ENCODE peak calls at places on chromosome 7, in eight cellular contexts. One of them, this sample, is unnamed.
A peak's percentile ranks its signal among the peaks of the same experiment; 100 is the strongest.

GRCh38 chr7:97390915-97391593 is 273.6 kb downstream of the SDHAF3 start:
- DNase-seq in GM23338: no peak
- DNase-seq in GM23248: no peak
- DNase-seq in A549: no peak
- DNase-seq in psoas muscle: no peak
- DNase-seq in naive thymus-derived CD4-positive, alpha-beta T cell: no peak
- DNase-seq in mesendoderm: peak; percentile 57
- DNase-seq in sigmoid colon: no peak
- DNase-seq in this sample: no peak

GRCh38 chr7:80018941-80019808 is 115.5 kb upstream of the GNAI1 start:
- DNase-seq in GM23248: peak; percentile 56
- DNase-seq in psoas muscle: peak; percentile 15
- DNase-seq in A549: peak; percentile 54
- DNase-seq in sigmoid colon: no peak
- DNase-seq in mesendoderm: peak; percentile 88
- DNase-seq in GM23338: peak; percentile 81
- DNase-seq in naive thymus-derived CD4-positive, alpha-beta T cell: peak; percentile 46
- DNase-seq in this sample: peak; percentile 66

GRCh38 chr7:141291541-141291940 is 217.7 kb downstream of the TMEM178B start:
- DNase-seq in sigmoid colon: no peak
- DNase-seq in A549: no peak
- DNase-seq in mesendoderm: no peak
- DNase-seq in GM23338: no peak
- DNase-seq in naive thymus-derived CD4-positive, alpha-beta T cell: no peak
- DNase-seq in psoas muscle: no peak
- DNase-seq in GM23248: no peak
- DNase-seq in this sample: no peak

GRCh38 chr7:876972-877311 is 588 bp downstream of the GET4 start:
- DNase-seq in mesendoderm: peak; percentile 67
- DNase-seq in GM23338: no peak
- DNase-seq in A549: peak; percentile 46
- DNase-seq in psoas muscle: no peak
- DNase-seq in naive thymus-derived CD4-positive, alpha-beta T cell: no peak
- DNase-seq in sigmoid colon: peak; percentile 81
- DNase-seq in GM23248: peak; percentile 57
- DNase-seq in this sample: no peak

GRCh38 chr7:74084722-74085578 is 1.3 kb downstream of the LIMK1 start:
- DNase-seq in sigmoid colon: no peak
- DNase-seq in psoas muscle: peak; percentile 36
- DNase-seq in A549: no peak
- DNase-seq in GM23248: no peak
- DNase-seq in naive thymus-derived CD4-positive, alpha-beta T cell: no peak
- DNase-seq in mesendoderm: no peak
- DNase-seq in GM23338: no peak
- DNase-seq in this sample: no peak

GRCh38 chr7:102404005-102404861 is 8.1 kb downstream of the PRKRIP1 start:
- DNase-seq in A549: peak; percentile 82
- DNase-seq in mesendoderm: peak; percentile 86
- DNase-seq in GM23338: peak; percentile 87
- DNase-seq in naive thymus-derived CD4-positive, alpha-beta T cell: peak; percentile 71
- DNase-seq in psoas muscle: no peak
- DNase-seq in sigmoid colon: no peak
- DNase-seq in GM23248: peak; percentile 71
- DNase-seq in this sample: no peak

GRCh38 chr7:48511021-48511579 is 339.8 kb downstream of the ABCA13 start:
- DNase-seq in psoas muscle: no peak
- DNase-seq in A549: no peak
- DNase-seq in naive thymus-derived CD4-positive, alpha-beta T cell: peak; percentile 13
- DNase-seq in GM23248: no peak
- DNase-seq in sigmoid colon: no peak
- DNase-seq in GM23338: no peak
- DNase-seq in mesendoderm: no peak
- DNase-seq in this sample: no peak

GRCh38 chr7:159095979-159096411 is 48.7 kb downstream of the VIPR2 start:
- DNase-seq in psoas muscle: no peak
- DNase-seq in GM23248: no peak
- DNase-seq in A549: no peak
- DNase-seq in naive thymus-derived CD4-positive, alpha-beta T cell: no peak
- DNase-seq in mesendoderm: no peak
- DNase-seq in GM23338: no peak
- DNase-seq in sigmoid colon: peak; percentile 57
- DNase-seq in this sample: no peak

GRCh38 chr7:40979296-40979695 is 723.6 kb downstream of the INHBA start:
- DNase-seq in A549: no peak
- DNase-seq in GM23248: no peak
- DNase-seq in mesendoderm: peak; percentile 33
- DNase-seq in psoas muscle: no peak
- DNase-seq in naive thymus-derived CD4-positive, alpha-beta T cell: no peak
- DNase-seq in sigmoid colon: no peak
- DNase-seq in GM23338: no peak
- DNase-seq in this sample: no peak

GRCh38 chr7:157389951-157390730 is 53.3 kb downstream of the DNAJB6 start:
- DNase-seq in mesendoderm: no peak
- DNase-seq in psoas muscle: no peak
- DNase-seq in GM23338: no peak
- DNase-seq in A549: no peak
- DNase-seq in sigmoid colon: no peak
- DNase-seq in naive thymus-derived CD4-positive, alpha-beta T cell: no peak
- DNase-seq in GM23248: peak; percentile 19
- DNase-seq in this sample: no peak

GRCh38 chr7:135685306-135686084 is 23.2 kb downstream of the STMP1 start:
- DNase-seq in sigmoid colon: no peak
- DNase-seq in psoas muscle: no peak
- DNase-seq in GM23338: no peak
- DNase-seq in naive thymus-derived CD4-positive, alpha-beta T cell: no peak
- DNase-seq in mesendoderm: peak; percentile 23
- DNase-seq in GM23248: peak; percentile 78
- DNase-seq in A549: no peak
- DNase-seq in this sample: no peak

GRCh38 chr7:105797652-105798051 is 78.7 kb downstream of the ATXN7L1 start:
- DNase-seq in GM23248: no peak
- DNase-seq in naive thymus-derived CD4-positive, alpha-beta T cell: no peak
- DNase-seq in mesendoderm: peak; percentile 80
- DNase-seq in GM23338: peak; percentile 56
- DNase-seq in A549: no peak
- DNase-seq in sigmoid colon: no peak
- DNase-seq in psoas muscle: no peak
- DNase-seq in this sample: no peak

GRCh38 chr7:49631071-49631826 is 142.2 kb upstream of the VWC2 start:
- DNase-seq in A549: no peak
- DNase-seq in GM23338: no peak
- DNase-seq in GM23248: no peak
- DNase-seq in mesendoderm: no peak
- DNase-seq in sigmoid colon: no peak
- DNase-seq in naive thymus-derived CD4-positive, alpha-beta T cell: no peak
- DNase-seq in psoas muscle: no peak
- DNase-seq in this sample: no peak

GRCh38 chr7:91156326-91156725 is 107.9 kb upstream of the FZD1 start:
- DNase-seq in GM23338: no peak
- DNase-seq in mesendoderm: no peak
- DNase-seq in naive thymus-derived CD4-positive, alpha-beta T cell: no peak
- DNase-seq in GM23248: no peak
- DNase-seq in A549: no peak
- DNase-seq in psoas muscle: no peak
- DNase-seq in sigmoid colon: no peak
- DNase-seq in this sample: no peak

GRCh38 chr7:3923307-3923918 is 622.4 kb downstream of the SDK1 start:
- DNase-seq in A549: no peak
- DNase-seq in GM23248: no peak
- DNase-seq in sigmoid colon: no peak
- DNase-seq in mesendoderm: no peak
- DNase-seq in naive thymus-derived CD4-positive, alpha-beta T cell: no peak
- DNase-seq in GM23338: no peak
- DNase-seq in psoas muscle: no peak
- DNase-seq in this sample: no peak

GRCh38 chr7:141251957-141252356 is 178.1 kb downstream of the TMEM178B start:
- DNase-seq in GM23248: no peak
- DNase-seq in GM23338: no peak
- DNase-seq in psoas muscle: no peak
- DNase-seq in A549: no peak
- DNase-seq in sigmoid colon: no peak
- DNase-seq in mesendoderm: no peak
- DNase-seq in naive thymus-derived CD4-positive, alpha-beta T cell: no peak
- DNase-seq in this sample: no peak

GRCh38 chr7:72754312-72754711 is 73.7 kb downstream of the TYW1B start:
- DNase-seq in A549: no peak
- DNase-seq in mesendoderm: peak; percentile 42
- DNase-seq in naive thymus-derived CD4-positive, alpha-beta T cell: no peak
- DNase-seq in GM23338: no peak
- DNase-seq in psoas muscle: no peak
- DNase-seq in sigmoid colon: no peak
- DNase-seq in GM23248: no peak
- DNase-seq in this sample: no peak

GRCh38 chr7:125256446-125256845 is 326.8 kb upstream of the POT1 start:
- DNase-seq in mesendoderm: peak; percentile 62
- DNase-seq in A549: no peak
- DNase-seq in psoas muscle: no peak
- DNase-seq in GM23338: peak; percentile 20
- DNase-seq in sigmoid colon: no peak
- DNase-seq in GM23248: no peak
- DNase-seq in naive thymus-derived CD4-positive, alpha-beta T cell: no peak
- DNase-seq in this sample: no peak

GRCh38 chr7:118918556-118918955 is 694.1 kb downstream of the ANKRD7 start:
- DNase-seq in naive thymus-derived CD4-positive, alpha-beta T cell: no peak
- DNase-seq in GM23248: peak; percentile 14
- DNase-seq in psoas muscle: no peak
- DNase-seq in GM23338: peak; percentile 28
- DNase-seq in A549: no peak
- DNase-seq in mesendoderm: peak; percentile 32
- DNase-seq in sigmoid colon: no peak
- DNase-seq in this sample: no peak

GRCh38 chr7:149284343-149284742 is 22.3 kb downstream of the ZNF783 start:
- DNase-seq in GM23338: peak; percentile 35
- DNase-seq in naive thymus-derived CD4-positive, alpha-beta T cell: peak; percentile 85
- DNase-seq in GM23248: no peak
- DNase-seq in mesendoderm: no peak
- DNase-seq in psoas muscle: no peak
- DNase-seq in sigmoid colon: no peak
- DNase-seq in A549: no peak
- DNase-seq in this sample: no peak

GRCh38 chr7:80302636-80303035 is 168.0 kb downstream of the GNAI1 start:
- DNase-seq in mesendoderm: no peak
- DNase-seq in A549: no peak
- DNase-seq in psoas muscle: no peak
- DNase-seq in naive thymus-derived CD4-positive, alpha-beta T cell: no peak
- DNase-seq in GM23338: no peak
- DNase-seq in sigmoid colon: no peak
- DNase-seq in GM23248: no peak
- DNase-seq in this sample: no peak

GRCh38 chr7:47576031-47576908 is 5.6 kb downstream of the TNS3 start:
- DNase-seq in A549: peak; percentile 71
- DNase-seq in naive thymus-derived CD4-positive, alpha-beta T cell: no peak
- DNase-seq in sigmoid colon: peak; percentile 93
- DNase-seq in psoas muscle: peak; percentile 77
- DNase-seq in mesendoderm: peak; percentile 84
- DNase-seq in GM23338: no peak
- DNase-seq in GM23248: peak; percentile 13
- DNase-seq in this sample: no peak

GRCh38 chr7:151381333-151382078 is 28.3 kb downstream of the WDR86 start:
- DNase-seq in sigmoid colon: no peak
- DNase-seq in A549: no peak
- DNase-seq in GM23338: peak; percentile 85
- DNase-seq in psoas muscle: no peak
- DNase-seq in mesendoderm: peak; percentile 53
- DNase-seq in naive thymus-derived CD4-positive, alpha-beta T cell: peak; percentile 53
- DNase-seq in GM23248: peak; percentile 22
- DNase-seq in this sample: no peak
- H3K4me3 ChIP-seq in sigmoid colon: peak overlapping the region; percentile 39
- H3K4me3 ChIP-seq in A549: peak overlapping the region; percentile 18
- H3K4me3 ChIP-seq in GM23338: peak overlapping the region; percentile 66
- H3K4me3 ChIP-seq in psoas muscle: peak overlapping the region; percentile 46
- H3K4me3 ChIP-seq in mesendoderm: no peak overlapping the region
- H3K4me3 ChIP-seq in naive thymus-derived CD4-positive, alpha-beta T cell: peak overlapping the region; percentile 63
- H3K4me3 ChIP-seq in GM23248: no peak overlapping the region
- H3K4me3 ChIP-seq in this sample: peak overlapping the region; percentile 35

GRCh38 chr7:55075464-55075971 is 56.7 kb downstream of the EGFR start:
- DNase-seq in naive thymus-derived CD4-positive, alpha-beta T cell: no peak
- DNase-seq in GM23248: peak; percentile 44
- DNase-seq in A549: no peak
- DNase-seq in GM23338: no peak
- DNase-seq in sigmoid colon: peak; percentile 86
- DNase-seq in psoas muscle: peak; percentile 77
- DNase-seq in mesendoderm: no peak
- DNase-seq in this sample: no peak
- H3K27ac ChIP-seq in naive thymus-derived CD4-positive, alpha-beta T cell: no peak overlapping the region
- H3K27ac ChIP-seq in GM23248: peak overlapping the region; percentile 93
- H3K27ac ChIP-seq in A549: peak overlapping the region; percentile 92
- H3K27ac ChIP-seq in GM23338: no peak overlapping the region
- H3K27ac ChIP-seq in sigmoid colon: peak overlapping the region; percentile 75
- H3K27ac ChIP-seq in psoas muscle: peak overlapping the region; percentile 76
- H3K27ac ChIP-seq in mesendoderm: no peak overlapping the region
- H3K27ac ChIP-seq in this sample: no peak overlapping the region

DNA sequence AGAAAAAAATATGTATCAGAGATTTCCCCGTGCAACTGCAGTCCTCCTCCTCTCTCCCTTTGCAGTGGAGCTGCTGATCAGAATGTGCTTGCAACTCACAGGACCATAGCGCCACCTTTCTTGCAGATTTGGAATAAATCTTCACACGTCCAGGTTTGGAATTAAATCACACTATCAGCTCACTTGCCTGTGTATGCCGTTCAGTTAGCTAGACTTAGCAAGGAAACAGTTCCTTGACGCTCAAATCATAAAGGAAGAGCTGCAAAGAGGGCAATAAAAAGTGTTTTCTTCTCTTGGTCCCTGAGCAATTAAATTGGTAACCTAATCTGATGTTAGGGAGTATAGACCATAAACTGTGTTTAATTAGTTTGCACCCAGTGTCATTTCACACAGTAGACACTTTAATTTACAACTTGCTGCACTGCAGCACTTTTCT is 77.4 kb downstream of the PON1 start:
- DNase-seq in GM23338: peak; percentile 92
- DNase-seq in mesendoderm: peak; percentile 88
- DNase-seq in A549: peak; percentile 57
- DNase-seq in psoas muscle: no peak
- DNase-seq in naive thymus-derived CD4-positive, alpha-beta T cell: peak; percentile 25
- DNase-seq in sigmoid colon: peak; percentile 70
- DNase-seq in GM23248: peak; percentile 81
- DNase-seq in this sample: peak; percentile 55
- H3K4me3 ChIP-seq in GM23338: no peak overlapping the region
- H3K4me3 ChIP-seq in mesendoderm: no peak overlapping the region
- H3K4me3 ChIP-seq in A549: no peak overlapping the region
- H3K4me3 ChIP-seq in psoas muscle: no peak overlapping the region
- H3K4me3 ChIP-seq in naive thymus-derived CD4-positive, alpha-beta T cell: no peak overlapping the region
- H3K4me3 ChIP-seq in sigmoid colon: no peak overlapping the region
- H3K4me3 ChIP-seq in GM23248: peak overlapping the region; percentile 56
- H3K4me3 ChIP-seq in this sample: no peak overlapping the region

DNA sequence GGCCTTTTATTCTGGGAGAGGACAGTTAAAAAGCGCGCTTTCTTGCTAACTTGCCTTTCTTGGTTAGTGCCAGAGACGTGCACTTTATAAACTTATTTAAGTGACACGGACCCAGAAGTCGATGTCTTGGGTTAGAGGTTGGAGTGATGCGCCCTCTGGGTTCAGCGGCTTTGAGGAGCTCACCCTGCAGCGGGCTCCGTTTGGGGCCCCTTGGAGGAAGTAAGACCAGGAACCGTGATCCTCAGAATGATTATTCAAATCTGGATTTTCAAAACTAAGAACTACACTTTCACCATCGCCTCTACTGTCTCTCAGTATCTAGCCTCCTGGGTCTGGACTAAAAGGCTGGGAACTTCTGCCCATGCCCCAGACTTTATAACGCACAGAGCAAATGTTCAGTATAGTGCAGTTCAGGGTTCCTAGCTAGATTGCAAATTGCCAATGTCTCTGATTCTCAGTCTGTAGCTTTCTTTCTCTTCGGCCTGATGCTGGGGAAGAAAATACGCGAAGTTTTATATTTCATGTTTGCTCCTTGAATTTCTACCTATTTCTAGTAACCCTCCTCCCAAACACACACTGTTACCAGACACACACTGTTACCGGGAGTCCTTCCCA is 18.6 kb upstream of the SMO start:
- DNase-seq in psoas muscle: no peak
- DNase-seq in mesendoderm: peak; percentile 69
- DNase-seq in GM23248: no peak
- DNase-seq in A549: no peak
- DNase-seq in GM23338: peak; percentile 68
- DNase-seq in naive thymus-derived CD4-positive, alpha-beta T cell: peak; percentile 19
- DNase-seq in sigmoid colon: no peak
- DNase-seq in this sample: no peak
- H3K27ac ChIP-seq in psoas muscle: no peak overlapping the region
- H3K27ac ChIP-seq in mesendoderm: no peak overlapping the region
- H3K27ac ChIP-seq in GM23248: no peak overlapping the region
- H3K27ac ChIP-seq in A549: no peak overlapping the region
- H3K27ac ChIP-seq in GM23338: peak overlapping the region; percentile 93
- H3K27ac ChIP-seq in naive thymus-derived CD4-positive, alpha-beta T cell: peak overlapping the region; percentile 62
- H3K27ac ChIP-seq in sigmoid colon: peak overlapping the region; percentile 61
- H3K27ac ChIP-seq in this sample: no peak overlapping the region

This sample was measured in iPS DF 6.9.